ENCODE peak calls at places on chromosomes 2 and 18, in seven cellular contexts. S is AG08395; F is body of pancreas; R is activated effector memory CD4-positive, alpha-beta T cell treated with Interleukin-2 at 50 U/mL for 16 hours; M is activated naive CD4-positive, alpha-beta T cell treated with Interleukin-2 at 50 U/mL for 16 hours; A is left ventricle myocardium inferior; D is SIG-M5. N is an unnamed sample.

GRCh38 chr2:38515155-38516074 is 87.3 kb downstream of the HNRNPLL start:
- DNase-seq in D (no peak), S (no peak), F (peak; percentile 64), A (peak; percentile 70), M (no peak), R (no peak), N (no peak)

GRCh38 chr2:219684721-219685689 is 57.6 kb downstream of the SLC4A3 start:
- DNase-seq in R (peak; percentile 3), A (peak; percentile 35), M (peak; percentile 43), F (peak; percentile 83), D (no peak), S (peak; percentile 79), N (peak; percentile 65)

GRCh38 chr2:112162956-112163355 is 24.8 kb downstream of the FBLN7 start:
- DNase-seq in M (no peak), S (no peak), F (no peak), R (no peak), D (no peak), A (no peak), N (no peak)

GRCh38 chr2:32264422-32265149 is at the start of gene NLRC4:
- DNase-seq in R (no peak), D (peak; percentile 89), A (no peak), S (no peak), F (peak; percentile 16), M (no peak), N (peak; percentile 56)

GRCh38 chr2:2530334-2530733 is 199.3 kb upstream of the MYT1L start:
- DNase-seq in M (no peak), D (no peak), F (no peak), A (no peak), S (no peak), R (no peak), N (no peak)

GRCh38 chr2:193584001-193584400 is 1389.3 kb upstream of the TMEFF2 start:
- DNase-seq in F (no peak), S (no peak), M (no peak), D (no peak), A (no peak), R (no peak), N (no peak)

GRCh38 chr2:101667823-101668222 is 29.7 kb upstream of the MAP4K4 start:
- DNase-seq in S (no peak), M (no peak), R (no peak), A (no peak), D (no peak), F (no peak), N (no peak)

GRCh38 chr2:1162768-1163584 is 212.3 kb downstream of the SNTG2 start:
- DNase-seq in M (peak; percentile 24), S (no peak), D (no peak), A (peak; percentile 16), F (no peak), R (peak; percentile 6), N (no peak)

GRCh38 chr2:23386422-23387220 is 1.6 kb downstream of the KLHL29 start:
- DNase-seq in R (no peak), A (peak; percentile 24), M (peak; percentile 4), S (no peak), D (no peak), F (no peak), N (no peak)

GRCh38 chr18:37335337-37335736 is 230.3 kb downstream of the CELF4 start:
- DNase-seq in R (no peak), A (no peak), S (peak; percentile 33), D (no peak), M (no peak), F (no peak), N (no peak)

GRCh38 chr2:37335604-37336003 is 8.8 kb upstream of the QPCT start:
- DNase-seq in D (no peak), R (no peak), A (no peak), M (no peak), F (no peak), S (no peak), N (peak; percentile 46)

GRCh38 chr2:238378230-238379095 is 48.3 kb upstream of the ASB1 start:
- DNase-seq in M (no peak), A (no peak), D (no peak), R (no peak), F (no peak), S (no peak), N (no peak)

GRCh38 chr2:205731521-205731965 is 49.2 kb downstream of the NRP2 start:
- DNase-seq in A (no peak), M (no peak), D (no peak), S (peak; percentile 76), F (no peak), R (no peak), N (no peak)

GRCh38 chr2:6077585-6077984 is 385.4 kb downstream of the SOX11 start:
- DNase-seq in D (no peak), M (no peak), F (no peak), A (no peak), S (no peak), R (no peak), N (no peak)

GRCh38 chr18:48835119-48835518 is 115.6 kb downstream of the SMAD7 start:
- DNase-seq in M (no peak), R (no peak), A (no peak), S (no peak), F (no peak), D (no peak), N (peak; percentile 58)

GRCh38 chr2:232299084-232299483 is 79.5 kb upstream of the ALPP start:
- DNase-seq in A (no peak), F (no peak), S (no peak), R (no peak), M (no peak), D (no peak), N (no peak)

GRCh38 chr2:47195149-47195548 is 40.0 kb upstream of the STPG4 start:
- DNase-seq in M (no peak), A (no peak), D (no peak), F (no peak), R (no peak), S (no peak), N (no peak)

GRCh38 chr2:19685713-19686112 is 216.1 kb downstream of the TTC32 start:
- DNase-seq in S (peak; percentile 24), F (no peak), M (no peak), D (no peak), A (no peak), R (no peak), N (no peak)

GRCh38 chr18:3171631-3172030 is 48.1 kb downstream of the MYOM1 start:
- DNase-seq in S (no peak), R (no peak), F (no peak), A (no peak), M (no peak), D (no peak), N (no peak)

GRCh38 chr2:105950521-105951389 is 206.0 kb downstream of the NCK2 start:
- DNase-seq in M (no peak), S (no peak), F (no peak), R (no peak), D (no peak), A (no peak), N (no peak)

GRCh38 chr2:171864357-171864985 is 29.6 kb downstream of the SLC25A12 start:
- DNase-seq in D (no peak), F (no peak), A (no peak), S (no peak), R (no peak), M (no peak), N (no peak)

GRCh38 chr2:207128867-207129266 is 36.9 kb downstream of the KLF7 start:
- DNase-seq in S (no peak), R (no peak), A (no peak), D (no peak), M (no peak), F (no peak), N (no peak)

GRCh38 chr2:120418174-120418787 is 72.3 kb downstream of the INHBB start:
- DNase-seq in R (no peak), D (no peak), F (no peak), M (no peak), S (no peak), A (no peak), N (no peak)

GRCh38 chr2:229273384-229274338 is 2.6 kb upstream of the PID1 start:
- DNase-seq in S (peak; percentile 79), A (peak; percentile 24), D (no peak), M (no peak), F (peak; percentile 85), R (no peak), N (peak; percentile 25)

GRCh38 chr2:31137211-31138036 is 816 bp downstream of the GALNT14 start:
- DNase-seq in F (no peak), S (peak; percentile 32), A (no peak), R (no peak), M (no peak), D (no peak), N (peak; percentile 26)

GRCh38 chr2:31945572-31945935 is 65.3 kb downstream of the MEMO1 start:
- DNase-seq in A (no peak), D (no peak), R (no peak), F (no peak), M (no peak), S (no peak), N (no peak)

GRCh38 chr18:48028716-48029115 is 98.3 kb upstream of the SMAD2 start:
- DNase-seq in A (no peak), D (no peak), S (no peak), F (no peak), M (no peak), R (no peak), N (no peak)

GRCh38 chr2:115234175-115234574 is 791.7 kb downstream of the DPP10 start:
- DNase-seq in M (no peak), S (no peak), D (no peak), F (no peak), R (no peak), A (no peak), N (no peak)

GRCh38 chr18:51614967-51615571 is 417.6 kb upstream of the MEX3C start:
- DNase-seq in S (no peak), R (no peak), F (peak; percentile 36), M (no peak), D (no peak), A (no peak), N (no peak)

GRCh38 chr18:50523165-50523564 is 36.7 kb upstream of the MAPK4 start:
- DNase-seq in M (no peak), F (no peak), A (no peak), S (no peak), R (no peak), D (no peak), N (no peak)

GRCh38 chr2:110157153-110157793 is 41.7 kb upstream of the MALL start:
- DNase-seq in D (no peak), M (no peak), A (no peak), S (peak; percentile 19), F (peak; percentile 42), R (no peak), N (peak; percentile 68)

N was measured in MM.1S.